ENCODE peak calls at places on chromosomes 11 and 22, in ten cellular contexts. V is pancreas, Q is gastrocnemius medialis, K is right lobe of liver, M is neural progenitor cell, Y is PC-3, L is uterus, D is endothelial cell of umbilical vein, X is fibroblast of lung, R is AG04450. B is an unnamed sample.

GRCh38 chr11:12358302-12359188 is 18.8 kb upstream of the PARVA start:
- DNase-seq in D (no peak), X (no peak), Q (no peak), K (no peak), V (no peak), M (no peak), R (no peak), L (no peak), Y (no peak), B (no peak)

GRCh38 chr11:43138621-43139140 is 173.1 kb upstream of the API5 start:
- DNase-seq in Y (no peak), D (no peak), L (no peak), K (no peak), R (no peak), Q (no peak), M (peak; percentile 62), X (no peak), V (no peak), B (no peak)

GRCh38 chr11:128886401-128887119 is 4.6 kb upstream of the KCNJ5 start:
- DNase-seq in D (no peak), Q (no peak), Y (peak; percentile 66), V (peak; percentile 75), R (no peak), K (no peak), L (no peak), M (peak; percentile 54), X (no peak), B (no peak)

GRCh38 chr11:74138021-74138420 is 32.8 kb downstream of the C2CD3 start:
- DNase-seq in K (no peak), M (no peak), Q (no peak), X (peak; percentile 62), V (no peak), R (peak; percentile 50), Y (peak; percentile 51), L (no peak), D (no peak), B (no peak)

GRCh38 chr11:61516675-61517516 is 8.3 kb downstream of the LRRC10B start:
- DNase-seq in K (no peak), Q (no peak), R (no peak), V (no peak), L (no peak), M (peak; percentile 87), X (peak; percentile 14), Y (peak; percentile 43), D (peak; percentile 42), B (peak; percentile 49)

GRCh38 chr11:2890466-2891241 is 5.1 kb upstream of the CDKN1C start:
- DNase-seq in K (peak; percentile 65), X (peak; percentile 22), D (no peak), L (peak; percentile 95), R (no peak), Q (peak; percentile 33), V (peak; percentile 78), Y (peak; percentile 58), M (peak; percentile 29), B (no peak)

GRCh38 chr11:2769409-2769778 is 69.6 kb upstream of the KCNQ1OT1 start:
- DNase-seq in L (no peak), K (no peak), X (no peak), Y (no peak), Q (no peak), R (no peak), M (no peak), V (no peak), D (no peak), B (no peak)

GRCh38 chr22:26837784-26838520 is 180.6 kb downstream of the MIAT start:
- DNase-seq in M (no peak), D (no peak), Q (no peak), R (no peak), X (no peak), Y (no peak), K (no peak), L (no peak), V (peak; percentile 39), B (no peak)

GRCh38 chr22:41237707-41238569 is 2.8 kb downstream of the CHADL start:
- DNase-seq in Y (peak; percentile 71), L (no peak), V (peak; percentile 79), Q (peak; percentile 17), R (no peak), D (peak; percentile 31), K (peak; percentile 88), M (peak; percentile 86), X (peak; percentile 40), B (peak; percentile 83)

GRCh38 chr11:46475041-46475925 is 83.7 kb upstream of the CHRM4 start:
- DNase-seq in Y (no peak), M (no peak), R (no peak), V (no peak), L (no peak), K (no peak), Q (no peak), X (no peak), D (no peak), B (no peak)

GRCh38 chr11:63613517-63614135 is 607 bp downstream of the PLAAT3 start:
- DNase-seq in L (peak; percentile 42), X (no peak), Q (peak; percentile 57), V (peak; percentile 40), Y (peak; percentile 34), D (peak; percentile 29), M (peak; percentile 62), K (peak; percentile 59), R (no peak), B (peak; percentile 29)

DNA sequence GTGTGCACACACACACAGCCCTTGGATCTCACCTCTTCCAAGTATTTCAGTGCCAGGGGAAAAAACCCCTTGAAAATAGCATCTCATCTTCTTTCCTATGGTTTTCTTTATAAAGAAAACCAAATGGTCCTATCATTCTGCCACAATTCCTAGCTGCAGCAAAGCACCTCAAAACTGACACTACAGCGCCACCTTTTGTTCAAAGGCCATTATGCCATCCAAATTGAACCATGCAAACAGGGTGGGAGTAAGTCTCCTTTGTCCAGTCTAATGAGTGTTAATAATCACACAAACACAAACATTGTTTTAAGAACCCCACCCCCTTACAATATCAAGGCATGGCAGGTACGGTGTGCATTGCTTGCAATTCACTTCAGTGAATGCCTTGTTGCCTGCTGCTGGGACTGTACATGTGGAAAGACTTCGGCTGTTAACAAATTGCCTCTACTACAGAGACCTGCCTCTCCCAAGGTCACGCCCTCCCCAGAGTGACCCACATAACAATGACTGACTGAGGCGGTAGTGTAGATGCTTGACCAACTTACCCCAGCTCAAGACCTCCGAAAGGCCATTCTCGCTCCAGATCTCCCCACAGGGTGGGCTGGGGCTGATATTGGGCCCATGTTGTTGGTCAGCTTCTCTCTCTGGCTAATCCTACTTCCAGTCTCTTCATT is 31.7 kb downstream of the FAM181B start:
- DNase-seq in R (no peak), L (no peak), V (no peak), X (peak; percentile 6), Y (peak; percentile 81), M (peak; percentile 74), Q (no peak), K (no peak), D (peak; percentile 50), B (no peak)
- TF ChIP-seq CTCF in R (peak; percentile 59), L (peak; percentile 8), V (peak; percentile 38), X (peak; percentile 57), Y (peak; percentile 94), M (peak; percentile 96), Q (no peak), K (peak; percentile 32), D (peak; percentile 62), B (peak; percentile 25)

GRCh38 chr11:9160166-9160565 is 68.8 kb upstream of the SCUBE2 start:
- DNase-seq in D (peak; percentile 87), K (no peak), R (no peak), Q (no peak), X (no peak), V (no peak), Y (no peak), L (no peak), M (no peak), B (no peak)

GRCh38 chr11:9151631-9152030 is 60.2 kb upstream of the SCUBE2 start:
- DNase-seq in X (no peak), Y (no peak), K (no peak), D (peak; percentile 41), R (no peak), V (no peak), Q (no peak), M (no peak), L (no peak), B (no peak)

GRCh38 chr11:9158898-9159391 is 67.5 kb upstream of the SCUBE2 start:
- DNase-seq in L (no peak), Y (peak; percentile 61), D (peak; percentile 38), X (peak; percentile 48), Q (no peak), M (no peak), R (no peak), V (no peak), K (no peak), B (no peak)

GRCh38 chr11:9153651-9154050 is 62.3 kb upstream of the SCUBE2 start:
- DNase-seq in K (no peak), V (no peak), Q (no peak), X (no peak), L (no peak), R (no peak), D (no peak), M (no peak), Y (no peak), B (no peak)

GRCh38 chr11:9155930-9156329 is 64.5 kb upstream of the SCUBE2 start:
- DNase-seq in D (no peak), M (no peak), V (no peak), Y (no peak), K (no peak), X (no peak), R (no peak), Q (no peak), L (no peak), B (no peak)
- H3K27ac ChIP-seq in D (no peak overlapping the region), M (no peak overlapping the region), V (no peak overlapping the region), Y (no peak overlapping the region), K (no peak overlapping the region), X (no peak overlapping the region), R (no peak overlapping the region), Q (no peak overlapping the region), L (no peak overlapping the region), B (no peak overlapping the region)

DNA sequence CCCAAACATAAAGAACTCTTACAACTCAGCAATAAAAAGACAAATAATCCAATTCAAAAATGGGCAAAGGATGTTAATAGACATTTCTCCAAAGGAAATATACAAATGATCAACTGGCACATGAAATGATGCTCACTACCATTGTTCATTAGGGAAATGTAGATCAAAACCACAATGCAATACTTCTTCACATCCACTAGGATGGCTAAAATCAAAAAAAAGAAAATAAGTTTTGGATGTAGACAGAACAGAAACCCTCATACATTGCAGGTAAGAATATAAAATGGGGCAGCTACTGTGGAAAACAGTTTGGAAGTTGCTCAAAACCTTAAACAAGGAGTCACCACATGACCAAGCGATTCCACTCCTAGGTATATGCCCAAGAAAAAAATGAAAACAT is 16.3 kb downstream of the SIK3 start:
- DNase-seq in L (no peak), K (no peak), Y (no peak), M (no peak), R (no peak), D (no peak), X (no peak), Q (no peak), V (no peak), B (no peak)
- TF ChIP-seq CTCF in L (no peak), K (no peak), Y (peak; percentile 38), M (peak; percentile 3), R (no peak), D (no peak), X (no peak), Q (no peak), V (no peak), B (no peak)

DNA sequence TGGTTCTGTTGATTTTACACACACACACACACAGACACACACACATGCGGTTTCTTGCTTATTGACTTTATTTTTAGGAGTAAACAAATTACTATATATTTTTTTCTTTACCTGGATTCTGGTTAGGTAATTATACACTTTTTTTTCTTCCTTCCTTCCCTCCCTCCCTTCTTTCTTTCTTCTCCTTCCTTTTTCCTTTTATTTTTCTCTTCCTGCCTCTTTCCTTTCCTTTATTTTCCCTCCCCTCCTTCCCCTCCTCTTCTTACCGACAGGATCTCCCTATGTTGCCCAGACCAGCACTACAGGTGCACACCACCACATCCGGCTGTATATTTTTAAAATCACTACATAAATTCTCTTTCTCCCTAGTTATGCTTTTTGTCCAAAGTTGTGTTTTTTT is 3.1 kb upstream of the SPDYC start:
- DNase-seq in V (no peak), D (no peak), Q (no peak), L (no peak), R (no peak), K (no peak), Y (no peak), M (no peak), X (no peak), B (no peak)
- H3K27ac ChIP-seq in V (no peak overlapping the region), D (no peak overlapping the region), Q (no peak overlapping the region), L (no peak overlapping the region), R (no peak overlapping the region), K (peak overlapping the region; percentile 84), Y (no peak overlapping the region), M (no peak overlapping the region), X (no peak overlapping the region), B (no peak overlapping the region)

B was measured in CD4-positive, alpha-beta T cell.